ENCODE peak calls at places on chromosomes 1 and 21, in eight cellular contexts. One of them, this sample, is unnamed.

GRCh38 chr1:226485192-226485591 is 63.4 kb upstream of the STUM start:
- DNase-seq in NCI-H345: no peak
- DNase-seq in B cell: no peak
- DNase-seq in stimulated activated CD8-positive, alpha-beta memory T cell treated with anti-CD3 and anti-CD28 coated beads, Interleukin-15, amount 100 ng/mL, for 1 hour: no peak
- DNase-seq in ecto neural progenitor cell: no peak
- DNase-seq in T-helper 9 cell: no peak
- DNase-seq in naive thymus-derived CD8-positive, alpha-beta T cell: no peak
- DNase-seq in T-helper 1 cell: no peak
- DNase-seq in this sample: no peak

GRCh38 chr1:80657048-80657653 is 1143.6 kb upstream of the ADGRL2 start:
- DNase-seq in NCI-H345: no peak
- DNase-seq in B cell: no peak
- DNase-seq in stimulated activated CD8-positive, alpha-beta memory T cell treated with anti-CD3 and anti-CD28 coated beads, Interleukin-15, amount 100 ng/mL, for 1 hour: no peak
- DNase-seq in ecto neural progenitor cell: no peak
- DNase-seq in T-helper 9 cell: no peak
- DNase-seq in naive thymus-derived CD8-positive, alpha-beta T cell: no peak
- DNase-seq in T-helper 1 cell: no peak
- DNase-seq in this sample: no peak

GRCh38 chr1:156392427-156392826 is 23.4 kb downstream of the RHBG start:
- DNase-seq in NCI-H345: no peak
- DNase-seq in B cell: no peak
- DNase-seq in stimulated activated CD8-positive, alpha-beta memory T cell treated with anti-CD3 and anti-CD28 coated beads, Interleukin-15, amount 100 ng/mL, for 1 hour: no peak
- DNase-seq in ecto neural progenitor cell: no peak
- DNase-seq in T-helper 9 cell: no peak
- DNase-seq in naive thymus-derived CD8-positive, alpha-beta T cell: no peak
- DNase-seq in T-helper 1 cell: no peak
- DNase-seq in this sample: no peak

GRCh38 chr1:24009406-24009805 is 29.3 kb upstream of the SRSF10 start:
- DNase-seq in NCI-H345: no peak
- DNase-seq in B cell: no peak
- DNase-seq in stimulated activated CD8-positive, alpha-beta memory T cell treated with anti-CD3 and anti-CD28 coated beads, Interleukin-15, amount 100 ng/mL, for 1 hour: no peak
- DNase-seq in ecto neural progenitor cell: no peak
- DNase-seq in T-helper 9 cell: no peak
- DNase-seq in naive thymus-derived CD8-positive, alpha-beta T cell: no peak
- DNase-seq in T-helper 1 cell: no peak
- DNase-seq in this sample: no peak

GRCh38 chr21:46168238-46168637 is 12.9 kb upstream of the FTCD start:
- DNase-seq in NCI-H345: no peak
- DNase-seq in B cell: no peak
- DNase-seq in stimulated activated CD8-positive, alpha-beta memory T cell treated with anti-CD3 and anti-CD28 coated beads, Interleukin-15, amount 100 ng/mL, for 1 hour: no peak
- DNase-seq in ecto neural progenitor cell: peak; percentile 35
- DNase-seq in T-helper 9 cell: no peak
- DNase-seq in naive thymus-derived CD8-positive, alpha-beta T cell: no peak
- DNase-seq in T-helper 1 cell: no peak
- DNase-seq in this sample: no peak

GRCh38 chr1:198970919-198971318 is 332.1 kb downstream of the PTPRC start:
- DNase-seq in NCI-H345: no peak
- DNase-seq in B cell: no peak
- DNase-seq in stimulated activated CD8-positive, alpha-beta memory T cell treated with anti-CD3 and anti-CD28 coated beads, Interleukin-15, amount 100 ng/mL, for 1 hour: no peak
- DNase-seq in ecto neural progenitor cell: no peak
- DNase-seq in T-helper 9 cell: no peak
- DNase-seq in naive thymus-derived CD8-positive, alpha-beta T cell: no peak
- DNase-seq in T-helper 1 cell: no peak
- DNase-seq in this sample: no peak

GRCh38 chr1:243731301-243731891 is 118.6 kb downstream of the AKT3 start:
- DNase-seq in NCI-H345: peak; percentile 11
- DNase-seq in B cell: no peak
- DNase-seq in stimulated activated CD8-positive, alpha-beta memory T cell treated with anti-CD3 and anti-CD28 coated beads, Interleukin-15, amount 100 ng/mL, for 1 hour: no peak
- DNase-seq in ecto neural progenitor cell: no peak
- DNase-seq in T-helper 9 cell: no peak
- DNase-seq in naive thymus-derived CD8-positive, alpha-beta T cell: no peak
- DNase-seq in T-helper 1 cell: no peak
- DNase-seq in this sample: no peak

GRCh38 chr21:41280115-41280919 is 36.3 kb upstream of the FAM3B start:
- DNase-seq in NCI-H345: no peak
- DNase-seq in B cell: no peak
- DNase-seq in stimulated activated CD8-positive, alpha-beta memory T cell treated with anti-CD3 and anti-CD28 coated beads, Interleukin-15, amount 100 ng/mL, for 1 hour: no peak
- DNase-seq in ecto neural progenitor cell: no peak
- DNase-seq in T-helper 9 cell: no peak
- DNase-seq in naive thymus-derived CD8-positive, alpha-beta T cell: no peak
- DNase-seq in T-helper 1 cell: no peak
- DNase-seq in this sample: no peak

GRCh38 chr1:64133036-64133435 is 70.4 kb upstream of the UBE2U start:
- DNase-seq in NCI-H345: no peak
- DNase-seq in B cell: no peak
- DNase-seq in stimulated activated CD8-positive, alpha-beta memory T cell treated with anti-CD3 and anti-CD28 coated beads, Interleukin-15, amount 100 ng/mL, for 1 hour: no peak
- DNase-seq in ecto neural progenitor cell: no peak
- DNase-seq in T-helper 9 cell: no peak
- DNase-seq in naive thymus-derived CD8-positive, alpha-beta T cell: no peak
- DNase-seq in T-helper 1 cell: no peak
- DNase-seq in this sample: no peak

GRCh38 chr1:162709870-162710269 is 77.6 kb downstream of the DDR2 start:
- DNase-seq in NCI-H345: no peak
- DNase-seq in B cell: no peak
- DNase-seq in stimulated activated CD8-positive, alpha-beta memory T cell treated with anti-CD3 and anti-CD28 coated beads, Interleukin-15, amount 100 ng/mL, for 1 hour: no peak
- DNase-seq in ecto neural progenitor cell: no peak
- DNase-seq in T-helper 9 cell: no peak
- DNase-seq in naive thymus-derived CD8-positive, alpha-beta T cell: no peak
- DNase-seq in T-helper 1 cell: no peak
- DNase-seq in this sample: no peak

GRCh38 chr1:236795757-236796719 is 946 bp downstream of the MTR start:
- DNase-seq in NCI-H345: peak; percentile 8
- DNase-seq in B cell: no peak
- DNase-seq in stimulated activated CD8-positive, alpha-beta memory T cell treated with anti-CD3 and anti-CD28 coated beads, Interleukin-15, amount 100 ng/mL, for 1 hour: peak; percentile 27
- DNase-seq in ecto neural progenitor cell: no peak
- DNase-seq in T-helper 9 cell: peak; percentile 55
- DNase-seq in naive thymus-derived CD8-positive, alpha-beta T cell: peak; percentile 72
- DNase-seq in T-helper 1 cell: peak; percentile 49
- DNase-seq in this sample: no peak

GRCh38 chr1:39576016-39576657 is 453 bp downstream of the PABPC4 start:
- DNase-seq in NCI-H345: no peak
- DNase-seq in B cell: peak; percentile 56
- DNase-seq in stimulated activated CD8-positive, alpha-beta memory T cell treated with anti-CD3 and anti-CD28 coated beads, Interleukin-15, amount 100 ng/mL, for 1 hour: no peak
- DNase-seq in ecto neural progenitor cell: peak; percentile 63
- DNase-seq in T-helper 9 cell: peak; percentile 18
- DNase-seq in naive thymus-derived CD8-positive, alpha-beta T cell: peak; percentile 31
- DNase-seq in T-helper 1 cell: peak; percentile 13
- DNase-seq in this sample: peak; percentile 13

GRCh38 chr1:77608893-77609292 is 73.6 kb downstream of the ZZZ3 start:
- DNase-seq in NCI-H345: no peak
- DNase-seq in B cell: no peak
- DNase-seq in stimulated activated CD8-positive, alpha-beta memory T cell treated with anti-CD3 and anti-CD28 coated beads, Interleukin-15, amount 100 ng/mL, for 1 hour: no peak
- DNase-seq in ecto neural progenitor cell: no peak
- DNase-seq in T-helper 9 cell: no peak
- DNase-seq in naive thymus-derived CD8-positive, alpha-beta T cell: no peak
- DNase-seq in T-helper 1 cell: no peak
- DNase-seq in this sample: no peak

GRCh38 chr1:1282998-1283397 is 2.8 kb downstream of the SCNN1D start:
- DNase-seq in NCI-H345: no peak
- DNase-seq in B cell: no peak
- DNase-seq in stimulated activated CD8-positive, alpha-beta memory T cell treated with anti-CD3 and anti-CD28 coated beads, Interleukin-15, amount 100 ng/mL, for 1 hour: no peak
- DNase-seq in ecto neural progenitor cell: no peak
- DNase-seq in T-helper 9 cell: no peak
- DNase-seq in naive thymus-derived CD8-positive, alpha-beta T cell: no peak
- DNase-seq in T-helper 1 cell: no peak
- DNase-seq in this sample: no peak

GRCh38 chr21:44697811-44698734 is 1.1 kb downstream of the KRTAP10-12 start:
- DNase-seq in NCI-H345: no peak
- DNase-seq in B cell: no peak
- DNase-seq in stimulated activated CD8-positive, alpha-beta memory T cell treated with anti-CD3 and anti-CD28 coated beads, Interleukin-15, amount 100 ng/mL, for 1 hour: no peak
- DNase-seq in ecto neural progenitor cell: peak; percentile 70
- DNase-seq in T-helper 9 cell: no peak
- DNase-seq in naive thymus-derived CD8-positive, alpha-beta T cell: no peak
- DNase-seq in T-helper 1 cell: no peak
- DNase-seq in this sample: no peak

GRCh38 chr1:243598433-243598832 is 251.6 kb downstream of the AKT3 start:
- DNase-seq in NCI-H345: no peak
- DNase-seq in B cell: peak; percentile 10
- DNase-seq in stimulated activated CD8-positive, alpha-beta memory T cell treated with anti-CD3 and anti-CD28 coated beads, Interleukin-15, amount 100 ng/mL, for 1 hour: no peak
- DNase-seq in ecto neural progenitor cell: no peak
- DNase-seq in T-helper 9 cell: no peak
- DNase-seq in naive thymus-derived CD8-positive, alpha-beta T cell: no peak
- DNase-seq in T-helper 1 cell: no peak
- DNase-seq in this sample: no peak

GRCh38 chr1:50981741-50982140 is 11.7 kb downstream of the CDKN2C start:
- DNase-seq in NCI-H345: peak; percentile 53
- DNase-seq in B cell: no peak
- DNase-seq in stimulated activated CD8-positive, alpha-beta memory T cell treated with anti-CD3 and anti-CD28 coated beads, Interleukin-15, amount 100 ng/mL, for 1 hour: no peak
- DNase-seq in ecto neural progenitor cell: no peak
- DNase-seq in T-helper 9 cell: no peak
- DNase-seq in naive thymus-derived CD8-positive, alpha-beta T cell: no peak
- DNase-seq in T-helper 1 cell: no peak
- DNase-seq in this sample: no peak

GRCh38 chr1:161962094-161962887 is 61.4 kb downstream of the OLFML2B start:
- DNase-seq in NCI-H345: no peak
- DNase-seq in B cell: no peak
- DNase-seq in stimulated activated CD8-positive, alpha-beta memory T cell treated with anti-CD3 and anti-CD28 coated beads, Interleukin-15, amount 100 ng/mL, for 1 hour: no peak
- DNase-seq in ecto neural progenitor cell: no peak
- DNase-seq in T-helper 9 cell: no peak
- DNase-seq in naive thymus-derived CD8-positive, alpha-beta T cell: no peak
- DNase-seq in T-helper 1 cell: no peak
- DNase-seq in this sample: no peak

GRCh38 chr1:117655220-117655577 is 49.4 kb downstream of the TENT5C start:
- DNase-seq in NCI-H345: no peak
- DNase-seq in B cell: no peak
- DNase-seq in stimulated activated CD8-positive, alpha-beta memory T cell treated with anti-CD3 and anti-CD28 coated beads, Interleukin-15, amount 100 ng/mL, for 1 hour: no peak
- DNase-seq in ecto neural progenitor cell: no peak
- DNase-seq in T-helper 9 cell: no peak
- DNase-seq in naive thymus-derived CD8-positive, alpha-beta T cell: no peak
- DNase-seq in T-helper 1 cell: no peak
- DNase-seq in this sample: no peak

GRCh38 chr1:154176341-154176740 is 15.6 kb downstream of the TPM3 start:
- DNase-seq in NCI-H345: no peak
- DNase-seq in B cell: no peak
- DNase-seq in stimulated activated CD8-positive, alpha-beta memory T cell treated with anti-CD3 and anti-CD28 coated beads, Interleukin-15, amount 100 ng/mL, for 1 hour: no peak
- DNase-seq in ecto neural progenitor cell: no peak
- DNase-seq in T-helper 9 cell: no peak
- DNase-seq in naive thymus-derived CD8-positive, alpha-beta T cell: no peak
- DNase-seq in T-helper 1 cell: no peak
- DNase-seq in this sample: no peak

GRCh38 chr1:219771039-219771438 is 157.3 kb downstream of the SLC30A10 start:
- DNase-seq in NCI-H345: no peak
- DNase-seq in B cell: no peak
- DNase-seq in stimulated activated CD8-positive, alpha-beta memory T cell treated with anti-CD3 and anti-CD28 coated beads, Interleukin-15, amount 100 ng/mL, for 1 hour: no peak
- DNase-seq in ecto neural progenitor cell: no peak
- DNase-seq in T-helper 9 cell: no peak
- DNase-seq in naive thymus-derived CD8-positive, alpha-beta T cell: no peak
- DNase-seq in T-helper 1 cell: no peak
- DNase-seq in this sample: no peak

GRCh38 chr1:183339556-183340167 is 78.5 kb downstream of the NMNAT2 start:
- DNase-seq in NCI-H345: no peak
- DNase-seq in B cell: no peak
- DNase-seq in stimulated activated CD8-positive, alpha-beta memory T cell treated with anti-CD3 and anti-CD28 coated beads, Interleukin-15, amount 100 ng/mL, for 1 hour: no peak
- DNase-seq in ecto neural progenitor cell: no peak
- DNase-seq in T-helper 9 cell: no peak
- DNase-seq in naive thymus-derived CD8-positive, alpha-beta T cell: no peak
- DNase-seq in T-helper 1 cell: no peak
- DNase-seq in this sample: no peak

GRCh38 chr1:61864501-61864900 is 122.2 kb downstream of the PATJ start:
- DNase-seq in NCI-H345: no peak
- DNase-seq in B cell: no peak
- DNase-seq in stimulated activated CD8-positive, alpha-beta memory T cell treated with anti-CD3 and anti-CD28 coated beads, Interleukin-15, amount 100 ng/mL, for 1 hour: no peak
- DNase-seq in ecto neural progenitor cell: no peak
- DNase-seq in T-helper 9 cell: no peak
- DNase-seq in naive thymus-derived CD8-positive, alpha-beta T cell: no peak
- DNase-seq in T-helper 1 cell: no peak
- DNase-seq in this sample: no peak

GRCh38 chr1:234955107-234955731 is 173.4 kb downstream of the TOMM20 start:
- DNase-seq in NCI-H345: no peak
- DNase-seq in B cell: peak; percentile 38
- DNase-seq in stimulated activated CD8-positive, alpha-beta memory T cell treated with anti-CD3 and anti-CD28 coated beads, Interleukin-15, amount 100 ng/mL, for 1 hour: no peak
- DNase-seq in ecto neural progenitor cell: peak; percentile 56
- DNase-seq in T-helper 9 cell: no peak
- DNase-seq in naive thymus-derived CD8-positive, alpha-beta T cell: no peak
- DNase-seq in T-helper 1 cell: no peak
- DNase-seq in this sample: no peak

GRCh38 chr1:234628099-234628498 is 18.1 kb upstream of the IRF2BP2 start:
- DNase-seq in NCI-H345: no peak
- DNase-seq in B cell: no peak
- DNase-seq in stimulated activated CD8-positive, alpha-beta memory T cell treated with anti-CD3 and anti-CD28 coated beads, Interleukin-15, amount 100 ng/mL, for 1 hour: no peak
- DNase-seq in ecto neural progenitor cell: no peak
- DNase-seq in T-helper 9 cell: no peak
- DNase-seq in naive thymus-derived CD8-positive, alpha-beta T cell: no peak
- DNase-seq in T-helper 1 cell: no peak
- DNase-seq in this sample: no peak

GRCh38 chr1:236119935-236120484 is 22.3 kb upstream of the GPR137B start:
- DNase-seq in NCI-H345: no peak
- DNase-seq in B cell: no peak
- DNase-seq in stimulated activated CD8-positive, alpha-beta memory T cell treated with anti-CD3 and anti-CD28 coated beads, Interleukin-15, amount 100 ng/mL, for 1 hour: no peak
- DNase-seq in ecto neural progenitor cell: no peak
- DNase-seq in T-helper 9 cell: no peak
- DNase-seq in naive thymus-derived CD8-positive, alpha-beta T cell: no peak
- DNase-seq in T-helper 1 cell: no peak
- DNase-seq in this sample: no peak

GRCh38 chr1:48109390-48110009 is 112.3 kb upstream of the TRABD2B start:
- DNase-seq in NCI-H345: peak; percentile 70
- DNase-seq in B cell: peak; percentile 37
- DNase-seq in stimulated activated CD8-positive, alpha-beta memory T cell treated with anti-CD3 and anti-CD28 coated beads, Interleukin-15, amount 100 ng/mL, for 1 hour: no peak
- DNase-seq in ecto neural progenitor cell: no peak
- DNase-seq in T-helper 9 cell: no peak
- DNase-seq in naive thymus-derived CD8-positive, alpha-beta T cell: peak; percentile 7
- DNase-seq in T-helper 1 cell: no peak
- DNase-seq in this sample: no peak

GRCh38 chr1:93093332-93094006 is 14.4 kb downstream of the MTF2 start:
- DNase-seq in NCI-H345: no peak
- DNase-seq in B cell: no peak
- DNase-seq in stimulated activated CD8-positive, alpha-beta memory T cell treated with anti-CD3 and anti-CD28 coated beads, Interleukin-15, amount 100 ng/mL, for 1 hour: no peak
- DNase-seq in ecto neural progenitor cell: no peak
- DNase-seq in T-helper 9 cell: no peak
- DNase-seq in naive thymus-derived CD8-positive, alpha-beta T cell: no peak
- DNase-seq in T-helper 1 cell: no peak
- DNase-seq in this sample: no peak